ENCODE peak calls at places on chromosomes 3 and 15, in six cellular contexts. One of them, this sample, is unnamed.

GRCh38 chr3:144028798-144029411 is 57.3 kb downstream of the DIPK2A start:
- DNase-seq in SJSA1: no peak
- DNase-seq in aorta: no peak
- DNase-seq in SK-N-SH: no peak
- DNase-seq in LNCaP clone FGC: no peak
- DNase-seq in CD4-positive, CD25-positive, alpha-beta regulatory T cell: no peak
- DNase-seq in this sample: no peak

GRCh38 chr3:169965562-169965961 is 1.0 kb upstream of the SEC62 start:
- DNase-seq in SJSA1: no peak
- DNase-seq in aorta: no peak
- DNase-seq in SK-N-SH: no peak
- DNase-seq in LNCaP clone FGC: no peak
- DNase-seq in CD4-positive, CD25-positive, alpha-beta regulatory T cell: no peak
- DNase-seq in this sample: no peak

GRCh38 chr3:15081960-15082664 is 16.8 kb downstream of the RBSN start:
- DNase-seq in SJSA1: no peak
- DNase-seq in aorta: no peak
- DNase-seq in SK-N-SH: no peak
- DNase-seq in LNCaP clone FGC: no peak
- DNase-seq in CD4-positive, CD25-positive, alpha-beta regulatory T cell: no peak
- DNase-seq in this sample: no peak

GRCh38 chr3:157373783-157374182 is 62.9 kb upstream of the PTX3 start:
- DNase-seq in SJSA1: peak
- DNase-seq in aorta: no peak
- DNase-seq in SK-N-SH: no peak
- DNase-seq in LNCaP clone FGC: no peak
- DNase-seq in CD4-positive, CD25-positive, alpha-beta regulatory T cell: no peak
- DNase-seq in this sample: no peak

GRCh38 chr15:61084944-61085367 is 144.1 kb downstream of the RORA start:
- DNase-seq in SJSA1: no peak
- DNase-seq in aorta: no peak
- DNase-seq in SK-N-SH: peak
- DNase-seq in LNCaP clone FGC: no peak
- DNase-seq in CD4-positive, CD25-positive, alpha-beta regulatory T cell: no peak
- DNase-seq in this sample: no peak

GRCh38 chr15:64490598-64491259 is 30.4 kb downstream of the ZNF609 start:
- DNase-seq in SJSA1: no peak
- DNase-seq in aorta: no peak
- DNase-seq in SK-N-SH: no peak
- DNase-seq in LNCaP clone FGC: no peak
- DNase-seq in CD4-positive, CD25-positive, alpha-beta regulatory T cell: no peak
- DNase-seq in this sample: no peak

GRCh38 chr3:52119826-52120225 is 34.4 kb downstream of the POC1A start:
- DNase-seq in SJSA1: no peak
- DNase-seq in aorta: peak
- DNase-seq in SK-N-SH: no peak
- DNase-seq in LNCaP clone FGC: no peak
- DNase-seq in CD4-positive, CD25-positive, alpha-beta regulatory T cell: no peak
- DNase-seq in this sample: no peak

GRCh38 chr3:150737874-150738679 is 24.9 kb downstream of the SIAH2 start:
- DNase-seq in SJSA1: no peak
- DNase-seq in aorta: no peak
- DNase-seq in SK-N-SH: no peak
- DNase-seq in LNCaP clone FGC: no peak
- DNase-seq in CD4-positive, CD25-positive, alpha-beta regulatory T cell: no peak
- DNase-seq in this sample: no peak

GRCh38 chr3:172685331-172686214 is 25.3 kb downstream of the NCEH1 start:
- DNase-seq in SJSA1: no peak
- DNase-seq in aorta: no peak
- DNase-seq in SK-N-SH: no peak
- DNase-seq in LNCaP clone FGC: no peak
- DNase-seq in CD4-positive, CD25-positive, alpha-beta regulatory T cell: no peak
- DNase-seq in this sample: no peak

GRCh38 chr15:68768321-68768720 is 52.4 kb downstream of the ANP32A start:
- DNase-seq in SJSA1: no peak
- DNase-seq in aorta: no peak
- DNase-seq in SK-N-SH: no peak
- DNase-seq in LNCaP clone FGC: no peak
- DNase-seq in CD4-positive, CD25-positive, alpha-beta regulatory T cell: no peak
- DNase-seq in this sample: no peak

GRCh38 chr3:159831466-159831865 is 157.2 kb upstream of the IL12A start:
- DNase-seq in SJSA1: no peak
- DNase-seq in aorta: no peak
- DNase-seq in SK-N-SH: no peak
- DNase-seq in LNCaP clone FGC: no peak
- DNase-seq in CD4-positive, CD25-positive, alpha-beta regulatory T cell: no peak
- DNase-seq in this sample: no peak

GRCh38 chr3:138767498-138768104 is 67.1 kb downstream of the PIK3CB start:
- DNase-seq in SJSA1: no peak
- DNase-seq in aorta: no peak
- DNase-seq in SK-N-SH: no peak
- DNase-seq in LNCaP clone FGC: no peak
- DNase-seq in CD4-positive, CD25-positive, alpha-beta regulatory T cell: no peak
- DNase-seq in this sample: no peak

GRCh38 chr3:60045686-60046085 is 995.9 kb upstream of the CFAP20DC start:
- DNase-seq in SJSA1: no peak
- DNase-seq in aorta: no peak
- DNase-seq in SK-N-SH: no peak
- DNase-seq in LNCaP clone FGC: no peak
- DNase-seq in CD4-positive, CD25-positive, alpha-beta regulatory T cell: no peak
- DNase-seq in this sample: no peak

GRCh38 chr15:36960179-36960946 is 140.0 kb downstream of the MEIS2 start:
- DNase-seq in SJSA1: no peak
- DNase-seq in aorta: no peak
- DNase-seq in SK-N-SH: no peak
- DNase-seq in LNCaP clone FGC: no peak
- DNase-seq in CD4-positive, CD25-positive, alpha-beta regulatory T cell: no peak
- DNase-seq in this sample: no peak

GRCh38 chr3:160755776-160756304 is at the start of gene PPM1L:
- DNase-seq in SJSA1: peak
- DNase-seq in aorta: peak
- DNase-seq in SK-N-SH: peak
- DNase-seq in LNCaP clone FGC: no peak
- DNase-seq in CD4-positive, CD25-positive, alpha-beta regulatory T cell: peak
- DNase-seq in this sample: peak

GRCh38 chr15:32715276-32715675 is 2.5 kb upstream of the GREM1 start:
- DNase-seq in SJSA1: peak
- DNase-seq in aorta: no peak
- DNase-seq in SK-N-SH: no peak
- DNase-seq in LNCaP clone FGC: no peak
- DNase-seq in CD4-positive, CD25-positive, alpha-beta regulatory T cell: no peak
- DNase-seq in this sample: no peak

GRCh38 chr3:11300970-11301369 is 28.8 kb downstream of the ATG7 start:
- DNase-seq in SJSA1: peak
- DNase-seq in aorta: no peak
- DNase-seq in SK-N-SH: no peak
- DNase-seq in LNCaP clone FGC: no peak
- DNase-seq in CD4-positive, CD25-positive, alpha-beta regulatory T cell: no peak
- DNase-seq in this sample: no peak

GRCh38 chr15:38528279-38528678 is 36.3 kb downstream of the RASGRP1 start:
- DNase-seq in SJSA1: no peak
- DNase-seq in aorta: no peak
- DNase-seq in SK-N-SH: no peak
- DNase-seq in LNCaP clone FGC: no peak
- DNase-seq in CD4-positive, CD25-positive, alpha-beta regulatory T cell: no peak
- DNase-seq in this sample: no peak

GRCh38 chr15:53454535-53454842 is 305.0 kb downstream of the WDR72 start:
- DNase-seq in SJSA1: no peak
- DNase-seq in aorta: no peak
- DNase-seq in SK-N-SH: no peak
- DNase-seq in LNCaP clone FGC: no peak
- DNase-seq in CD4-positive, CD25-positive, alpha-beta regulatory T cell: no peak
- DNase-seq in this sample: no peak

GRCh38 chr15:50907866-50908208 is 646 bp upstream of the AP4E1 start:
- DNase-seq in SJSA1: no peak
- DNase-seq in aorta: no peak
- DNase-seq in SK-N-SH: no peak
- DNase-seq in LNCaP clone FGC: peak
- DNase-seq in CD4-positive, CD25-positive, alpha-beta regulatory T cell: peak
- DNase-seq in this sample: no peak

GRCh38 chr3:134353831-134354611 is 20.2 kb downstream of the AMOTL2 start:
- DNase-seq in SJSA1: peak
- DNase-seq in aorta: peak
- DNase-seq in SK-N-SH: no peak
- DNase-seq in LNCaP clone FGC: no peak
- DNase-seq in CD4-positive, CD25-positive, alpha-beta regulatory T cell: no peak
- DNase-seq in this sample: no peak

GRCh38 chr3:20511863-20512262 is 325.9 kb upstream of the SGO1 start:
- DNase-seq in SJSA1: no peak
- DNase-seq in aorta: no peak
- DNase-seq in SK-N-SH: peak
- DNase-seq in LNCaP clone FGC: peak
- DNase-seq in CD4-positive, CD25-positive, alpha-beta regulatory T cell: no peak
- DNase-seq in this sample: no peak

GRCh38 chr3:20669184-20669583 is 483.2 kb upstream of the SGO1 start:
- DNase-seq in SJSA1: no peak
- DNase-seq in aorta: no peak
- DNase-seq in SK-N-SH: no peak
- DNase-seq in LNCaP clone FGC: no peak
- DNase-seq in CD4-positive, CD25-positive, alpha-beta regulatory T cell: no peak
- DNase-seq in this sample: no peak

GRCh38 chr3:174125267-174125844 is 727.8 kb downstream of the NLGN1 start:
- DNase-seq in SJSA1: no peak
- DNase-seq in aorta: no peak
- DNase-seq in SK-N-SH: peak
- DNase-seq in LNCaP clone FGC: peak
- DNase-seq in CD4-positive, CD25-positive, alpha-beta regulatory T cell: no peak
- DNase-seq in this sample: no peak

GRCh38 chr3:181694805-181695660 is 16.7 kb upstream of the SOX2 start:
- DNase-seq in SJSA1: no peak
- DNase-seq in aorta: peak
- DNase-seq in SK-N-SH: no peak
- DNase-seq in LNCaP clone FGC: no peak
- DNase-seq in CD4-positive, CD25-positive, alpha-beta regulatory T cell: no peak
- DNase-seq in this sample: no peak

GRCh38 chr3:86967062-86967461 is 23.9 kb downstream of the VGLL3 start:
- DNase-seq in SJSA1: no peak
- DNase-seq in aorta: no peak
- DNase-seq in SK-N-SH: no peak
- DNase-seq in LNCaP clone FGC: no peak
- DNase-seq in CD4-positive, CD25-positive, alpha-beta regulatory T cell: no peak
- DNase-seq in this sample: no peak

GRCh38 chr3:128854382-128854939 is 25.0 kb upstream of the ACAD9 start:
- DNase-seq in SJSA1: no peak
- DNase-seq in aorta: no peak
- DNase-seq in SK-N-SH: no peak
- DNase-seq in LNCaP clone FGC: no peak
- DNase-seq in CD4-positive, CD25-positive, alpha-beta regulatory T cell: no peak
- DNase-seq in this sample: no peak

GRCh38 chr15:100311829-100312228 is 29.9 kb downstream of the ADAMTS17 start:
- DNase-seq in SJSA1: no peak
- DNase-seq in aorta: no peak
- DNase-seq in SK-N-SH: peak
- DNase-seq in LNCaP clone FGC: no peak
- DNase-seq in CD4-positive, CD25-positive, alpha-beta regulatory T cell: no peak
- DNase-seq in this sample: peak

GRCh38 chr15:42553549-42553948 is 4.9 kb downstream of the HAUS2 start:
- DNase-seq in SJSA1: no peak
- DNase-seq in aorta: no peak
- DNase-seq in SK-N-SH: no peak
- DNase-seq in LNCaP clone FGC: no peak
- DNase-seq in CD4-positive, CD25-positive, alpha-beta regulatory T cell: no peak
- DNase-seq in this sample: no peak
- H3K4me3 ChIP-seq in SJSA1: no peak
- H3K4me3 ChIP-seq in aorta: no peak
- H3K4me3 ChIP-seq in SK-N-SH: no peak
- H3K4me3 ChIP-seq in LNCaP clone FGC: no peak
- H3K4me3 ChIP-seq in CD4-positive, CD25-positive, alpha-beta regulatory T cell: no peak
- H3K4me3 ChIP-seq in this sample: no peak

GRCh38 chr15:90598053-90598577 is 68.4 kb downstream of the CRTC3 start:
- DNase-seq in SJSA1: peak
- DNase-seq in aorta: no peak
- DNase-seq in SK-N-SH: no peak
- DNase-seq in LNCaP clone FGC: no peak
- DNase-seq in CD4-positive, CD25-positive, alpha-beta regulatory T cell: no peak
- DNase-seq in this sample: no peak

GRCh38 chr15:90596943-90597342 is 67.2 kb downstream of the CRTC3 start:
- DNase-seq in SJSA1: no peak
- DNase-seq in aorta: no peak
- DNase-seq in SK-N-SH: no peak
- DNase-seq in LNCaP clone FGC: no peak
- DNase-seq in CD4-positive, CD25-positive, alpha-beta regulatory T cell: no peak
- DNase-seq in this sample: no peak

GRCh38 chr15:90599116-90599515 is 69.4 kb downstream of the CRTC3 start:
- DNase-seq in SJSA1: no peak
- DNase-seq in aorta: no peak
- DNase-seq in SK-N-SH: no peak
- DNase-seq in LNCaP clone FGC: peak
- DNase-seq in CD4-positive, CD25-positive, alpha-beta regulatory T cell: no peak
- DNase-seq in this sample: no peak

GRCh38 chr15:90598679-90599078 is 69.0 kb downstream of the CRTC3 start:
- DNase-seq in SJSA1: no peak
- DNase-seq in aorta: no peak
- DNase-seq in SK-N-SH: no peak
- DNase-seq in LNCaP clone FGC: no peak
- DNase-seq in CD4-positive, CD25-positive, alpha-beta regulatory T cell: no peak
- DNase-seq in this sample: no peak

GRCh38 chr15:90597477-90598052 is 67.8 kb downstream of the CRTC3 start:
- DNase-seq in SJSA1: no peak
- DNase-seq in aorta: no peak
- DNase-seq in SK-N-SH: no peak
- DNase-seq in LNCaP clone FGC: no peak
- DNase-seq in CD4-positive, CD25-positive, alpha-beta regulatory T cell: no peak
- DNase-seq in this sample: no peak
- H3K4me3 ChIP-seq in SJSA1: no peak
- H3K4me3 ChIP-seq in aorta: no peak
- H3K4me3 ChIP-seq in SK-N-SH: no peak
- H3K4me3 ChIP-seq in LNCaP clone FGC: no peak
- H3K4me3 ChIP-seq in CD4-positive, CD25-positive, alpha-beta regulatory T cell: peak
- H3K4me3 ChIP-seq in this sample: no peak

GRCh38 chr3:192413461-192413860 is 313.9 kb downstream of the FGF12 start:
- DNase-seq in SJSA1: no peak
- DNase-seq in aorta: no peak
- DNase-seq in SK-N-SH: no peak
- DNase-seq in LNCaP clone FGC: no peak
- DNase-seq in CD4-positive, CD25-positive, alpha-beta regulatory T cell: no peak
- DNase-seq in this sample: no peak
- H3K4me3 ChIP-seq in SJSA1: no peak
- H3K4me3 ChIP-seq in aorta: no peak
- H3K4me3 ChIP-seq in SK-N-SH: no peak
- H3K4me3 ChIP-seq in LNCaP clone FGC: no peak
- H3K4me3 ChIP-seq in CD4-positive, CD25-positive, alpha-beta regulatory T cell: no peak
- H3K4me3 ChIP-seq in this sample: no peak

DNA sequence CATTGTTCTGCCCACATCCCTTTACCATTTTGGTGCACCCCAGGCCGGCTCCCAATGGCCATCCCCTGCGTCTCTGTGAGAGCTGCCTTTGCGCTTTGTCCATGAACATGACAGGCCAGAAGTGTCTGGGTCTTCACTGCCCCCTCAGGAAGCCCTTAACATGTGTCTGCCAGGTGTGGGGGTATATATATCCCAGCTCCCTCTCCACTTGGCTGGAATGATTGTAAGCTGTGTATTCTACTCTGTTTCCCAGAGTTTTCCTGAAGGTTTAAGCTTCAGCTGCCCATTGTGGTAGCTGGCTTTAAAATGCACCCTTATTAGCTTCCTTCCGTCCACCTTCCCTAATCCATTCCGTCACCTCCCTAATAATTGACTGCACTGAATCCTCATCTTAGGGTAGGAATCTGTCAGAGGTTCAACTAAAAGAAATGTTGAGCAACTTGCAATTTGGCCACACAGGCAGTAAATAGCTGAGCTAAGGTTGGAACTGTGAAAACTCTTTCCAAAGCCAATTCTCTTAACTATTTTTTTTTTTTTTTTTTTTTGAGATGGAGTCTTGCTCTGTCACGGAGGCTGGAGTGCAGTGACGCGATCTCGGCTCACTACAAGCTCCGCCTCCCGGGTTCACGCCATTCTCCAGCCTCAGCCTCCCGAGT is 30.4 kb upstream of the UBE2E1 start:
- DNase-seq in SJSA1: no peak
- DNase-seq in aorta: no peak
- DNase-seq in SK-N-SH: no peak
- DNase-seq in LNCaP clone FGC: no peak
- DNase-seq in CD4-positive, CD25-positive, alpha-beta regulatory T cell: no peak
- DNase-seq in this sample: no peak
- H3K4me3 ChIP-seq in SJSA1: no peak
- H3K4me3 ChIP-seq in aorta: no peak
- H3K4me3 ChIP-seq in SK-N-SH: no peak
- H3K4me3 ChIP-seq in LNCaP clone FGC: no peak
- H3K4me3 ChIP-seq in CD4-positive, CD25-positive, alpha-beta regulatory T cell: no peak
- H3K4me3 ChIP-seq in this sample: no peak